ENCODE peak calls at places on chromosomes 6 and 20, in five cellular contexts. U is A549, D is GM12878, N is endothelial cell of umbilical vein, J is K562. W is an unnamed sample.

GRCh38 chr6:90184334-90185298 is 112.0 kb downstream of the BACH2 start:
- DNase-seq in J (peak; percentile 58), D (no peak), N (peak; percentile 92), U (no peak), W (no peak)

GRCh38 chr6:138588805-138589434 is 89.6 kb upstream of the NHSL1 start:
- DNase-seq in U (peak; percentile 69), N (peak; percentile 78), D (peak; percentile 30), J (peak; percentile 80), W (peak; percentile 83)

GRCh38 chr6:128118401-128118800 is 217.5 kb upstream of the THEMIS start:
- DNase-seq in U (no peak), D (no peak), J (no peak), N (peak; percentile 47), W (no peak)

GRCh38 chr6:167341038-167341613 is 16.2 kb downstream of the TTLL2 start:
- DNase-seq in U (no peak), D (no peak), J (no peak), N (no peak), W (no peak)

GRCh38 chr6:138545621-138545980 is 46.3 kb upstream of the NHSL1 start:
- DNase-seq in D (no peak), N (peak; percentile 87), U (no peak), J (no peak), W (no peak)

GRCh38 chr20:49276895-49277785 is 717 bp downstream of the ZNFX1 start:
- DNase-seq in D (no peak), J (peak; percentile 29), U (no peak), N (no peak), W (peak; percentile 48)

GRCh38 chr6:136846046-136846445 is 23.7 kb downstream of the PEX7 start:
- DNase-seq in U (peak; percentile 24), N (peak; percentile 55), D (no peak), J (peak; percentile 51), W (peak; percentile 76)

GRCh38 chr6:74735304-74735703 is 470.5 kb downstream of the COL12A1 start:
- DNase-seq in N (peak; percentile 65), J (no peak), D (no peak), U (no peak), W (no peak)

GRCh38 chr6:74579794-74580193 is 626.1 kb downstream of the COL12A1 start:
- DNase-seq in D (no peak), N (no peak), J (no peak), U (no peak), W (no peak)

GRCh38 chr6:53984163-53984562 is 127.1 kb upstream of the MLIP start:
- DNase-seq in U (peak; percentile 13), J (no peak), D (no peak), N (peak; percentile 85), W (peak; percentile 4)

GRCh38 chr20:59598625-59599310 is 5.6 kb upstream of the PHACTR3 start:
- DNase-seq in U (peak; percentile 71), J (peak; percentile 77), D (peak; percentile 8), N (peak; percentile 2), W (peak; percentile 75)

GRCh38 chr6:113924199-113924791 is 46.7 kb downstream of the HDAC2 start:
- DNase-seq in N (peak; percentile 69), J (no peak), U (no peak), D (no peak), W (no peak)

GRCh38 chr20:63062188-63063140 is 55.7 kb upstream of the BHLHE23 start:
- DNase-seq in U (no peak), D (no peak), J (no peak), N (no peak), W (no peak)

GRCh38 chr6:81759782-81760181 is 7.3 kb upstream of the TENT5A start:
- DNase-seq in D (no peak), N (no peak), U (no peak), J (no peak), W (peak; percentile 38)

GRCh38 chr6:153058909-153059308 is 56.4 kb upstream of the MTRF1L start:
- DNase-seq in N (no peak), D (no peak), U (no peak), J (no peak), W (no peak)

GRCh38 chr6:45625191-45625664 is 247.5 kb upstream of the SUPT3H start:
- DNase-seq in N (no peak), J (no peak), D (no peak), U (no peak), W (peak; percentile 65)

GRCh38 chr6:315921-316752 is 23.9 kb downstream of the DUSP22 start:
- DNase-seq in D (peak; percentile 80), N (no peak), U (no peak), J (no peak), W (no peak)

GRCh38 chr6:63553208-63553607 is 19.1 kb upstream of the LOC128125822 start:
- DNase-seq in U (no peak), J (no peak), N (no peak), D (peak; percentile 81), W (no peak)

GRCh38 chr6:36323062-36323461 is 13.6 kb downstream of the BNIP5 start:
- DNase-seq in J (no peak), D (no peak), U (no peak), N (no peak), W (peak; percentile 64)

GRCh38 chr20:3158968-3159431 is 665 bp downstream of the FASTKD5 start:
- DNase-seq in D (no peak), U (no peak), J (peak; percentile 56), N (no peak), W (no peak)

GRCh38 chr20:40978761-40979160 is 49.9 kb upstream of the TOP1 start:
- DNase-seq in N (no peak), U (no peak), J (no peak), D (no peak), W (no peak)

GRCh38 chr6:1894954-1895353 is 285.2 kb downstream of the FOXC1 start:
- DNase-seq in D (no peak), J (no peak), N (no peak), U (no peak), W (no peak)

GRCh38 chr20:19850190-19850533 is 92.1 kb downstream of the RIN2 start:
- DNase-seq in D (no peak), U (no peak), N (no peak), J (no peak), W (no peak)

GRCh38 chr6:87628881-87629280 is 38.9 kb downstream of the ORC3 start:
- DNase-seq in N (no peak), J (no peak), U (no peak), D (no peak), W (no peak)
- TF ChIP-seq POLR2A in N (no peak), J (no peak), U (no peak), D (no peak), W (no peak)

DNA sequence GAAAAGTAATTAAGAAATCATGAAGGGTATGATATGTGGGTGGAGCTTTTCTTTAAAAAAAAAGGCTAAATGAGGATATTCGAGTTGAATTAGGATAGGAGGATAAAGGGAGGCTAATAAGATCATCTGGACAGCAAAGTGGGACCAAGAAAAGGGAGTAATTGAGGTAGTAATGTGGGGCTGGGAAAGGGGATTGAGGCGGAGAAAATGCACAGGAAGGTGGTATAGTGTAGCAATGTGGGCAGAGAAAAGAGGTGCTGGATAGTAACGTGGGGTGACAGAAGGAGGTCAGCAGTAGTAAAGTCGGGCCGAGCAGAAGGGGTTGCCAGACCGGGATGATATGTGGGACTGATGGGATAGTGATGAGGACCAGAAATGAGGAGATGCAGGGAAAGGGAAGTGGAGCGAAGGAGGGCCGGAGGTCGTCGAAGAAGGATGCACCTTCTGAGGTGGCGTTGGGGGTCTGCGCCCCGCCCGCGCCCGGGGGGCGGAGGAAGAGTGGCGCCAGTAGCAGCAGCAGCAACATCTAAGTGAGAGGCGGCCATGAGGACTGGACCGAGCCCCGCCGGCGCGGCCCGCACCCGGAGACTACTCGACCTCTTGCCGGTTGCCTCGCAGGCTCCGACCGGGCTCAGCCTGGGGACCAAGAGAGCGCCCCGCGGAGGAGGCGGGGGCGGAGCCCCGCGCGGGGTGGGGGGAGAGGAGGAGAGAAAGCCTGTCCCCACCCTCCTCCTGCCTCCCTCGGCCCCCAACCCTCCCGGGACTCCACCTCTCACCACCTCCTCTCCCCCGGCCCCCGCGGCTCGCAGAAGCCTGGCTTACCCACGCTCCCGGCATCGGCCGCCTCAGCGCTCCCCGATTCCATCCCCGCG is 887 bp downstream of the GABBR1 start:
- DNase-seq in J (peak; percentile 91), D (no peak), N (peak; percentile 36), U (peak; percentile 21), W (no peak)
- TF ChIP-seq MAX in J (no peak), D (no peak), N (no peak), U (no peak), W (no peak)

GRCh38 chr6:117783280-117783679 is 108.0 kb downstream of the NUS1 start:
- DNase-seq in D (no peak), U (no peak), N (no peak), J (no peak), W (no peak)
- TF ChIP-seq MYC in D (no peak), U (no peak), N (no peak), J (no peak), W (no peak)

GRCh38 chr20:38429301-38429700 is 5.8 kb downstream of the SNHG17 start:
- DNase-seq in D (no peak), U (no peak), N (no peak), J (no peak), W (no peak)
- TF ChIP-seq POLR2A in D (peak; percentile 45), U (no peak), N (no peak), J (no peak), W (no peak)

DNA sequence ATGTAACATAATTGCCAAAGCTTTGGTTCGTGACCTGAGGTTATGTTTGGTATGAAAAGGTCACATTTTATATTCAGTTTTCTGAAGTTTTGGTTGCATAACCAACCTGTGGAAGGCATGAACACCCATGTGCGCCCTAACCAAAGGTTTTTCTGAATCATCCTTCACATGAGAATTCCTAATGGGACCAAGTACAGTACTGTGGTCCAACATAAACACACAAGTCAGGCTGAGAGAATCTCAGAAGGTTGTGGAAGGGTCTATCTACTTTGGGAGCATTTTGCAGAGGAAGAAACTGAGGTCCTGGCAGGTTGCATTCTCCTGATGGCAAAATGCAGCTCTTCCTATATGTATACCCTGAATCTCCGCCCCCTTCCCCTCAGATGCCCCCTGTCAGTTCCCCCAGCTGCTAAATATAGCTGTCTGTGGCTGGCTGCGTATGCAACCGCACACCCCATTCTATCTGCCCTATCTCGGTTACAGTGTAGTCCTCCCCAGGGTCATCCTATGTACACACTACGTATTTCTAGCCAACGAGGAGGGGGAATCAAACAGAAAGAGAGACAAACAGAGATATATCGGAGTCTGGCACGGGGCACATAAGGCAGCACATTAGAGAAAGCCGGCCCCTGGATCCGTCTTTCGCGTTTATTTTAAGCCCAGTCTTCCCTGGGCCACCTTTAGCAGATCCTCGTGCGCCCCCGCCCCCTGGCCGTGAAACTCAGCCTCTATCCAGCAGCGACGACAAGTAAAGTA is 547 bp upstream of the ESR1 start:
- DNase-seq in U (no peak), J (no peak), D (no peak), N (no peak), W (peak; percentile 76)
- TF ChIP-seq MAX in U (no peak), J (no peak), D (no peak), N (no peak), W (no peak)

W was measured in NB4.